ENCODE peak calls at places on chromosomes 2 and 18, in four cellular contexts. H is SK-N-SH, Q is GM12878, M is HepG2. T is an unnamed sample.

GRCh38 chr2:190636362-190636761 is 12.5 kb upstream of the NAB1 start:
- DNase-seq in Q (no peak), M (no peak), H (no peak), T (peak; percentile 72)

GRCh38 chr2:768484-768883 is 91.3 kb upstream of the TMEM18 start:
- DNase-seq in Q (no peak), H (no peak), M (no peak), T (no peak)

GRCh38 chr18:23591011-23591410 is 4.7 kb upstream of the NPC1 start:
- DNase-seq in Q (no peak), M (no peak), H (no peak), T (no peak)

GRCh38 chr2:47437287-47437686 is 34.3 kb downstream of the MSH2 start:
- DNase-seq in M (no peak), H (peak; percentile 64), Q (no peak), T (peak; percentile 51)

GRCh38 chr2:28717339-28717758 is 34.3 kb upstream of the PPP1CB start:
- DNase-seq in M (peak; percentile 23), H (no peak), Q (no peak), T (peak; percentile 55)

GRCh38 chr2:221060335-221060734 is 511.8 kb downstream of the EPHA4 start:
- DNase-seq in Q (no peak), H (no peak), M (no peak), T (no peak)

GRCh38 chr18:43935051-43935412 is 657.7 kb upstream of the SYT4 start:
- DNase-seq in Q (no peak), H (no peak), M (no peak), T (no peak)

GRCh38 chr2:161206491-161207032 is 46.3 kb downstream of the TANK start:
- DNase-seq in Q (no peak), M (no peak), H (no peak), T (no peak)

GRCh38 chr2:17894551-17894950 is 16.1 kb downstream of the KCNS3 start:
- DNase-seq in Q (no peak), H (no peak), M (no peak), T (no peak)

GRCh38 chr18:47254341-47254939 is 3.0 kb upstream of the SKOR2 start:
- DNase-seq in H (no peak), M (peak; percentile 18), Q (no peak), T (no peak)

GRCh38 chr2:143686585-143687164 is 557.5 kb downstream of the ARHGAP15 start:
- DNase-seq in M (peak; percentile 35), Q (no peak), H (no peak), T (peak; percentile 16)

GRCh38 chr2:157874997-157875719 is 972 bp downstream of the ACVR1 start:
- DNase-seq in H (peak; percentile 38), M (no peak), Q (no peak), T (no peak)

GRCh38 chr2:179260224-179260623 is 4.4 kb downstream of the SESTD1 start:
- DNase-seq in Q (no peak), H (no peak), M (no peak), T (no peak)

GRCh38 chr18:49786019-49786720 is 27.2 kb downstream of the ACAA2 start:
- DNase-seq in M (no peak), Q (no peak), H (no peak), T (no peak)

GRCh38 chr2:23531280-23531679 is 146.3 kb downstream of the KLHL29 start:
- DNase-seq in H (no peak), M (no peak), Q (no peak), T (no peak)

GRCh38 chr2:42493885-42494433 is at the start of gene KCNG3:
- DNase-seq in M (peak; percentile 58), H (peak; percentile 96), Q (no peak), T (peak; percentile 72)

GRCh38 chr18:48649231-48649630 is 110.4 kb downstream of the CTIF start:
- DNase-seq in H (no peak), M (peak; percentile 70), Q (no peak), T (no peak)

GRCh38 chr2:56191617-56192016 is 7.8 kb downstream of the CCDC85A start:
- DNase-seq in Q (no peak), H (no peak), M (peak; percentile 39), T (peak; percentile 71)

GRCh38 chr2:213015387-213016165 is 135.8 kb downstream of the IKZF2 start:
- DNase-seq in H (no peak), M (no peak), Q (peak; percentile 98), T (no peak)

GRCh38 chr2:100537918-100538317 is 24.9 kb upstream of the PDCL3 start:
- DNase-seq in M (no peak), Q (no peak), H (no peak), T (no peak)

GRCh38 chr2:101958071-101958470 is 33.7 kb upstream of the IL1R2 start:
- DNase-seq in H (no peak), M (no peak), Q (no peak), T (no peak)

GRCh38 chr18:2513616-2514015 is 57.7 kb downstream of the METTL4 start:
- DNase-seq in H (no peak), Q (no peak), M (no peak), T (no peak)

GRCh38 chr18:34357944-34358580 is 133.3 kb upstream of the NOL4 start:
- DNase-seq in M (no peak), Q (no peak), H (no peak), T (no peak)

GRCh38 chr2:71612581-71613520 is 159.5 kb downstream of the DYSF start:
- DNase-seq in H (peak; percentile 8), M (no peak), Q (no peak), T (no peak)
- TF ChIP-seq PBX3 in H (no peak), M (no peak), Q (no peak), T (no peak)

GRCh38 chr2:69208023-69208595 is 178.9 kb downstream of the GFPT1 start:
- DNase-seq in H (no peak), Q (no peak), M (no peak), T (no peak)
- TF ChIP-seq PBX3 in H (no peak), Q (no peak), M (no peak), T (no peak)

DNA sequence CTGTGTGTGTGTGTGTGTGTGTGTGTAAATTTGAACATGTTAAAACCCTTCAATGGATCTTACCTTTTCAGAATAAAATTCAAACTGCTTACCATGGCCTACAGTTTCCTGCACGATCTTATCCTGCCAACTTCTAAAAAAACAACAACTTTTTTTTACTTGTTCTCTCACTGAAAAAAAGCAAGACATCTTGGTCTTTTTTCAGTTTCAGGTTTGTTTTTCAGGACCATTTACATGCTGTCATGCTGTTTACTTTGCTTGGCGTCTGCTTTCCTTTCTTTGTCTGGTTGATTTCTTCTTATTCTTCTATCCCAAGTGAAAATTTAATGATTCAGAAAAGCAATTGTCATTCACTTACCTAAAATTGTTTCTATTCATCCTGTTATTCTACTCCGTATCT is 286.3 kb upstream of the TMEFF2 start:
- DNase-seq in Q (no peak), H (no peak), M (no peak), T (no peak)
- TF ChIP-seq PBX3 in Q (no peak), H (no peak), M (no peak), T (no peak)

DNA sequence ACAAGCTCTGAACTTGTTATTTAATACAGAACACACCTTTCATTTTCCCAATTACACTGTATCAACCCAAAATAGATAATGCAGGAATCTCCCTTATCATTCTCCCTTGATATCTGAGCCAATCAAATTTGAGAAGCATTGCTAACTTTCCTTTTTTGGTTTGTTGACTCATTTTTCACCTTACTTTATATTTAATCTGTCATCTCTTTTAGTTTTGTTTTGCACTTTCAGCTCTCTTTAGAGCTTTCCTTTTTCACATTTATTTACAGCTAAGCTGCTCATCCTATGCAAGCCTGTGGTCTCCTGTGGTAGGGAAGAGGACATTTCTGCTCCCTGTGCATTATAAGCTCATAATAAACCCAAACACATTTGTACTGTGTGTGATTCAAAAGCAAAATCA is 50.1 kb downstream of the ITGAV start:
- DNase-seq in H (no peak), M (no peak), Q (peak; percentile 11), T (no peak)
- TF ChIP-seq PBX3 in H (no peak), M (no peak), Q (no peak), T (no peak)

GRCh38 chr2:109447811-109448210 is 166.0 kb downstream of the SEPTIN10 start:
- DNase-seq in Q (no peak), H (peak; percentile 58), M (no peak), T (no peak)

GRCh38 chr2:109444916-109445315 is 168.8 kb downstream of the SEPTIN10 start:
- DNase-seq in H (no peak), M (no peak), Q (no peak), T (no peak)

GRCh38 chr2:109446531-109447131 is 167.1 kb downstream of the SEPTIN10 start:
- DNase-seq in H (peak; percentile 68), M (no peak), Q (no peak), T (no peak)

GRCh38 chr2:109448946-109449788 is 164.6 kb downstream of the SEPTIN10 start:
- DNase-seq in M (no peak), H (peak; percentile 55), Q (no peak), T (no peak)

GRCh38 chr2:109447251-109447661 is 166.5 kb downstream of the SEPTIN10 start:
- DNase-seq in M (no peak), H (peak; percentile 85), Q (no peak), T (no peak)
- TF ChIP-seq PBX3 in M (no peak), H (no peak), Q (no peak), T (no peak)

DNA sequence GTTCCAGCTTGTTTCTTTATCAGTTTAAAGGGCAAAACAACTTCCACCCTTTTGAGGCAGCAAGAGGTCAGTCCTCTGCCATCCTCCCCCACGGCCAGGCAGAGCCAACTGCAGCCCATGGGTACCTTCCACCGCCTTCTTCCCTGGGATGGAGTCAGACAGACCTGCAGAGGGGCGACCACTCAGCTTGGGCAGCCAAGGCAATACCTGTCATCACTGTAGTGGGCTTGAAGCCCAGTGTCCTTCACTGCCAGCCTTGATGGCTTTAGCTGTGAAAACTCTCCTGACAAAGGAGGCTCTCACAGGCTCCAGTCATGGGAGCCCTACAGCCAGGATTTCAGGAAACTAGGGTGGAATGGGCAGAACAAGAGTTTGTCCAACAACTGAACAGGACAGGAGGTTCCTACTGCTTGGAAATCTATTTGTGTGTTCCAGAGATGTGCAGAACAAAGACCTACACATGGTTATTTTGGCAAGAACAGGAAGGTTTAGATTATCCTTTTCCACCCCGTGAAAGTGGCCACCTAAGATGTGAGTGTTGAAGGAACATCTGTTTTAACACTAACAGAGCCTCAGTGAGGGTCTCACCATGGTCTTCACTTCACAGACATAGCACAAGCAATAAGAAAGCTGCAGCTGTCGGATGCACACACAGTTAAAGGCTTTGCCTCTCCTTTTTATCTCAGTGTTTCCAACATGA is 93.9 kb upstream of the RMDN2 start:
- DNase-seq in Q (no peak), H (no peak), M (no peak), T (no peak)
- TF ChIP-seq PBX3 in Q (no peak), H (no peak), M (no peak), T (no peak)

GRCh38 chr2:202024871-202025270 is 8.8 kb upstream of the FZD7 start:
- DNase-seq in M (no peak), H (no peak), Q (no peak), T (no peak)

GRCh38 chr2:202023198-202023903 is 10.3 kb upstream of the FZD7 start:
- DNase-seq in Q (no peak), H (no peak), M (no peak), T (no peak)

GRCh38 chr2:202022755-202023154 is 10.9 kb upstream of the FZD7 start:
- DNase-seq in H (no peak), M (no peak), Q (no peak), T (no peak)

GRCh38 chr2:202025816-202026215 is 7.8 kb upstream of the FZD7 start:
- DNase-seq in M (no peak), H (no peak), Q (no peak), T (no peak)

GRCh38 chr2:202023904-202024266 is 9.8 kb upstream of the FZD7 start:
- DNase-seq in M (no peak), Q (no peak), H (no peak), T (no peak)
- TF ChIP-seq PBX3 in M (no peak), Q (no peak), H (no peak), T (no peak)

T was measured in A549.